ENCODE peak calls at places on chromosomes 12 and 14, in six cellular contexts. W is colonic mucosa; V is keratinocyte; U is naive thymus-derived CD4-positive, alpha-beta T cell; K is DND-41; N is mucosa of descending colon. A is an unnamed sample.

GRCh38 chr14:71720978-71721624 is 211.1 kb upstream of the RGS6 start:
- DNase-seq in V (peak; percentile 89), U (no peak), W (peak; percentile 47), K (peak; percentile 49), N (no peak), A (peak; percentile 40)

GRCh38 chr12:14998941-14999340 is 26.1 kb downstream of the PDE6H start:
- DNase-seq in K (no peak), V (no peak), U (no peak), W (no peak), N (no peak), A (no peak)

GRCh38 chr12:79151956-79152355 is 287.4 kb downstream of the SYT1 start:
- DNase-seq in W (no peak), N (no peak), U (no peak), K (no peak), V (no peak), A (no peak)

GRCh38 chr12:132264086-132265010 is 65.0 kb downstream of the GALNT9 start:
- DNase-seq in U (no peak), W (no peak), V (no peak), K (no peak), N (no peak), A (peak; percentile 63)

GRCh38 chr12:50099302-50100008 is 4.4 kb upstream of the GPD1 start:
- DNase-seq in U (no peak), K (no peak), W (no peak), N (no peak), V (no peak), A (no peak)

GRCh38 chr12:40063424-40063823 is 42.5 kb downstream of the SLC2A13 start:
- DNase-seq in V (no peak), U (no peak), W (no peak), K (no peak), N (no peak), A (no peak)

GRCh38 chr12:132954471-132955048 is 1.5 kb downstream of the ZNF605 start:
- DNase-seq in U (no peak), W (no peak), N (no peak), K (no peak), V (no peak), A (no peak)

GRCh38 chr14:94390372-94391086 is 2.1 kb upstream of the SERPINA1 start:
- DNase-seq in U (no peak), K (no peak), N (peak; percentile 93), V (no peak), W (peak; percentile 88), A (peak; percentile 44)

GRCh38 chr14:41285193-41285748 is 321.4 kb upstream of the LRFN5 start:
- DNase-seq in W (no peak), U (no peak), V (no peak), N (no peak), K (peak; percentile 41), A (peak; percentile 80)

GRCh38 chr14:61923348-61923747 is 161.1 kb downstream of the SNAPC1 start:
- DNase-seq in W (no peak), K (no peak), U (no peak), V (no peak), N (no peak), A (no peak)

GRCh38 chr14:64878775-64879634 is 702 bp downstream of the SPTB start:
- DNase-seq in K (no peak), V (no peak), N (no peak), W (peak; percentile 20), U (peak; percentile 22), A (no peak)

GRCh38 chr14:104792945-104793702 is 2.4 kb downstream of the AKT1 start:
- DNase-seq in K (no peak), U (no peak), W (no peak), V (no peak), N (no peak), A (no peak)

GRCh38 chr14:31937730-31938346 is 139.3 kb upstream of the ARHGAP5 start:
- DNase-seq in W (peak; percentile 63), U (peak; percentile 66), N (peak; percentile 67), V (peak; percentile 82), K (peak; percentile 29), A (no peak)

GRCh38 chr12:2944401-2945047 is 14.7 kb upstream of the TEAD4 start:
- DNase-seq in U (peak; percentile 58), K (peak; percentile 25), W (peak; percentile 60), N (peak; percentile 52), V (no peak), A (peak; percentile 62)

GRCh38 chr12:53463802-53464375 is 12.0 kb downstream of the PCBP2 start:
- DNase-seq in W (no peak), K (no peak), N (no peak), V (no peak), U (no peak), A (no peak)
- H3K36me3 ChIP-seq in W (peaks cover 82% of the 10 kb centered on the region), K (peaks cover 100% of the 10 kb centered on the region), N (peaks cover 52% of the 10 kb centered on the region), V (peaks cover 89% of the 10 kb centered on the region), U (peaks cover 98% of the 10 kb centered on the region), A (peaks cover 7% of the 10 kb centered on the region)

GRCh38 chr12:123939716-123940626 is 32.7 kb downstream of the CCDC92 start:
- DNase-seq in W (no peak), V (no peak), U (no peak), K (no peak), N (no peak), A (no peak)
- H3K36me3 ChIP-seq in W (no peaks in the 10 kb centered on the region), V (no peaks in the 10 kb centered on the region), U (peaks cover 50% of the 10 kb centered on the region), K (peaks cover 8% of the 10 kb centered on the region), N (no peaks in the 10 kb centered on the region), A (no peaks in the 10 kb centered on the region)

GRCh38 chr14:74825008-74825407 is 50.9 kb downstream of the PROX2 start:
- DNase-seq in W (no peak), K (no peak), N (no peak), U (no peak), V (no peak), A (no peak)

GRCh38 chr14:74821267-74821915 is 54.6 kb downstream of the PROX2 start:
- DNase-seq in N (no peak), U (no peak), W (no peak), V (no peak), K (no peak), A (no peak)

GRCh38 chr14:74816124-74816523 is 53.0 kb downstream of the YLPM1 start:
- DNase-seq in V (no peak), N (no peak), K (no peak), W (no peak), U (no peak), A (no peak)

DNA sequence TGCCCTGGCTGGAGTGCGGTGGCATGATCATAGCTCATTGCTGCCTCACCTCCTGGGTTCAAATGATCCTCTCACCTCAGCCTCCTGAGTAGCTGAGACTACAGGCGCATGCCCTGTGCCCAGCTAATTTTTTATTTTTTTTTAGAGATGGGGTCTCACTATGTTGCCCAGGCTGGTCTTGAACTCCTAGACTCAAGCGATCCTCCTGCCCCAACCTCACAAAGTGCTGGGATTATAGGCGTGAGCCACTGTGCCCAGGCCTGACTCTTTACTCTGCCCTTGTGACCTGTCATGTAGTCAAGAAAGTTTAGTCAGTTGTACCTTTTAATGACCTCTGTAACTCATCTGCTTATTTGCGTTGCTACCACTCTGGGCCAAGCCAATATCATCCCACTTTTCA is 55.7 kb downstream of the PROX2 start:
- DNase-seq in W (no peak), V (no peak), K (no peak), U (no peak), N (no peak), A (no peak)
- H3K36me3 ChIP-seq in W (peaks cover 10% of the 10 kb centered on the region), V (peaks cover 18% of the 10 kb centered on the region), K (peaks cover 92% of the 10 kb centered on the region), U (peaks cover 54% of the 10 kb centered on the region), N (peaks cover 5% of the 10 kb centered on the region), A (no peaks in the 10 kb centered on the region)

DNA sequence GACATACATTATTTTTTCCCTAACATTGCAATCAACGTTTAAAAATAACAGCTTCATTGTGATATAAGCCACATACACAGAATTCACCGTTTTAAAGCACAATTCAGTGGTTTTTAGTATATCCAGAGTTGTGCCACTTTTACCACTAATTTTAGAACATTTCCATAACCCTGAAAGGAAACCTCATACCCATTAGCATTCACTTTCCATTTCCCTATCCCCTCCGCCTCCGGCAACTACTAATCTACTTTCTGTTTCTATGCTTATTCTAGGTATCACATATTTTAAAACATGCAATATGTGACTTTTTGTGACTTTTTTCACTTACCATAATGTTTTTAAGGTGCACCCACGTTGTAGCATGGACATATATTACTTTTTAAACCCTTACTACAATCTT is 55.6 kb upstream of the ISM2 start:
- DNase-seq in W (no peak), U (no peak), V (no peak), N (no peak), K (no peak), A (no peak)
- H3K36me3 ChIP-seq in W (no peaks in the 10 kb centered on the region), U (peaks cover 52% of the 10 kb centered on the region), V (peaks cover 18% of the 10 kb centered on the region), N (peaks cover 1% of the 10 kb centered on the region), K (peaks cover 60% of the 10 kb centered on the region), A (no peaks in the 10 kb centered on the region)

GRCh38 chr12:71452006-71452405 is 12.4 kb downstream of the LGR5 start:
- DNase-seq in N (no peak), W (no peak), K (no peak), U (no peak), V (no peak), A (no peak)

GRCh38 chr12:71447691-71448660 is 8.4 kb downstream of the LGR5 start:
- DNase-seq in U (no peak), K (no peak), W (no peak), V (no peak), N (no peak), A (no peak)

GRCh38 chr12:71455028-71455737 is 15.6 kb downstream of the LGR5 start:
- DNase-seq in W (no peak), U (no peak), V (no peak), K (no peak), N (no peak), A (no peak)

DNA sequence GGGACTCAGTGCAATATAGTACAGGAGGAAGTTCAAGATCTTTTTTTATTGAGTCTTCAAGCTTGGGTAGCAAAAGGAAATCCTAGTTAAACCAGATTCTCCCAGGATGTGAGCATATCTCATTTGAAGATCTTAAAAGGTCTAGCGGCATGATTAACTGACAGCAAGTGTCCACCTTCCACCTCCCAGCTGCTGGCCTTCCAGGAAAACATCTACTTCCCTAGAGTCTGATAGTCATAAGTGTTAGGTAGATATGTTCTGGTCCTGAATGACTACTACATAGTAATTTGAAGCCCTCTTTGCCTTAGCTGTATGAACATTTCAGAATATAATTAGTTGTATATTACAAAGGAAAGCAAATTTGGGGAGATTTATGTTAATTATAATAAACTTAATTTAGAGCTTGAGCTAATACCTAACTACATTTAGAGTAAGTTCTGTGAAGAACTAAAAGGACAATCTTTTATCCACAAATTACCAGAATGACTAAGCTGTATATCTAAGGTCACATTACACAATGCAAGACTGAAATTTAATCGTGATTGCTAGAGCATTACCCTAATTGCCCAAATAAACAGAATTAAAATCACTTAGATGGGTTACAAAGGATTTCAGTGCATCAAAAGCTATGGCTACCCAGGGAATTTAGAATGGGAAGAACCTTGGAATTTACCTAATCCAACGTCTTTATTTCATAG is 9.9 kb downstream of the LGR5 start:
- DNase-seq in K (no peak), N (no peak), W (no peak), U (no peak), V (no peak), A (no peak)
- H3K36me3 ChIP-seq in K (no peaks in the 10 kb centered on the region), N (no peaks in the 10 kb centered on the region), W (no peaks in the 10 kb centered on the region), U (no peaks in the 10 kb centered on the region), V (no peaks in the 10 kb centered on the region), A (no peaks in the 10 kb centered on the region)

DNA sequence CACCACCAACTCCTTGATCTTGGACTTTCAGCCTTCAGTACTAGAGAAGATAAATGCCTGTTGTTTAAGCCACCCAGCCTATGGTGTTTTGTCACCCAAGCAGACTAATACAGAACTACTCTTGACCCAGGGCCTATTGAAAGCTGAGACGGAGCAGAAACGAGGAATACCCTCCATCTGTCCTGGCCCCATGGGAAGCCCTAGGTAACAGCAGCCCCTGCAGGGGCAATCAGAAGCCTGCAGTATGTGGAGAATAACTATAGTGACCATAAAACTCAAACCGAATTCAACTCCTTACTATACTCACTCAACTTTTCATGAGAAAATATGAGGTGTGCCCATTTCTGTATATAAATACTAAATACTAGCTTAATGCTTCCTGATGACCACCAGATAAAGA is 307.4 kb downstream of the NUAK1 start:
- DNase-seq in V (no peak), K (no peak), U (no peak), W (no peak), N (no peak), A (no peak)
- H3K36me3 ChIP-seq in V (no peaks in the 10 kb centered on the region), K (no peaks in the 10 kb centered on the region), U (no peaks in the 10 kb centered on the region), W (no peaks in the 10 kb centered on the region), N (no peaks in the 10 kb centered on the region), A (no peaks in the 10 kb centered on the region)